ENCODE peak calls at places on chromosome 2, in five cellular contexts. A, U, Q, I and J are unnamed samples.

GRCh38 chr2:169105433-169105832 is 36.1 kb downstream of the DHRS9 start:
- DNase-seq in I (no peak), U (no peak), A (no peak), Q (no peak), J (no peak)

GRCh38 chr2:65137197-65137780 is 7.4 kb upstream of the RAB1A start:
- DNase-seq in U (no peak), Q (no peak), A (no peak), I (no peak), J (no peak)

GRCh38 chr2:222523783-222524544 is 99.6 kb downstream of the SGPP2 start:
- DNase-seq in Q (no peak), U (no peak), A (no peak), I (no peak), J (no peak)

GRCh38 chr2:61434314-61434713 is 36.6 kb downstream of the USP34 start:
- DNase-seq in Q (no peak), U (no peak), I (no peak), A (no peak), J (no peak)

GRCh38 chr2:187224989-187225388 is 223.1 kb downstream of the CALCRL start:
- DNase-seq in A (no peak), U (no peak), Q (no peak), I (no peak), J (no peak)

GRCh38 chr2:66431840-66432511 is 2.9 kb upstream of the MEIS1 start:
- DNase-seq in A (no peak), U (no peak), Q (peak; percentile 46), I (no peak), J (no peak)

GRCh38 chr2:2749206-2749598 is 418.1 kb upstream of the MYT1L start:
- DNase-seq in Q (no peak), A (no peak), I (no peak), U (no peak), J (no peak)

GRCh38 chr2:95001117-95001551 is 24.4 kb upstream of the MAL start:
- DNase-seq in U (no peak), Q (no peak), A (no peak), I (no peak), J (no peak)

GRCh38 chr2:98518106-98518505 is 73.4 kb downstream of the INPP4A start:
- DNase-seq in A (peak; percentile 65), Q (no peak), U (no peak), I (no peak), J (no peak)

GRCh38 chr2:18251486-18251885 is 309.0 kb downstream of the RDH14 start:
- DNase-seq in U (no peak), A (no peak), Q (no peak), I (no peak), J (no peak)

GRCh38 chr2:148789059-148789458 is 86.0 kb upstream of the KIF5C start:
- DNase-seq in A (no peak), U (no peak), I (no peak), Q (no peak), J (no peak)

GRCh38 chr2:121365061-121365460 is 80.1 kb upstream of the TFCP2L1 start:
- DNase-seq in Q (no peak), I (no peak), A (no peak), U (no peak), J (no peak)

GRCh38 chr2:73250872-73251846 is 17.1 kb downstream of the CCT7 start:
- DNase-seq in A (no peak), Q (no peak), I (no peak), U (no peak), J (no peak)

GRCh38 chr2:238296638-238297457 is 8.4 kb upstream of the PER2 start:
- DNase-seq in A (no peak), U (no peak), Q (no peak), I (no peak), J (no peak)

GRCh38 chr2:144215701-144216675 is 303.9 kb downstream of the ZEB2 start:
- DNase-seq in U (no peak), I (no peak), Q (no peak), A (peak; percentile 15), J (no peak)

GRCh38 chr2:210539578-210540416 is 16.6 kb upstream of the CPS1 start:
- DNase-seq in U (no peak), A (no peak), I (no peak), Q (no peak), J (no peak)

GRCh38 chr2:10762651-10763460 is 41.4 kb downstream of the ATP6V1C2 start:
- DNase-seq in U (peak; percentile 7), A (no peak), I (no peak), Q (no peak), J (no peak)

GRCh38 chr2:9764153-9764778 is 79.0 kb upstream of the TAF1B start:
- DNase-seq in Q (no peak), U (no peak), A (no peak), I (no peak), J (no peak)

GRCh38 chr2:108908717-108909077 is 80.3 kb downstream of the EDAR start:
- DNase-seq in Q (no peak), A (no peak), U (no peak), I (no peak), J (no peak)

GRCh38 chr2:174066871-174067270 is 101.7 kb upstream of the SP3 start:
- DNase-seq in Q (no peak), A (no peak), U (no peak), I (no peak), J (no peak)

GRCh38 chr2:210620456-210620855 is 64.1 kb downstream of the CPS1 start:
- DNase-seq in I (peak; percentile 21), A (no peak), U (no peak), Q (no peak), J (no peak)

GRCh38 chr2:65331361-65331760 is 101.0 kb downstream of the SPRED2 start:
- DNase-seq in U (peak; percentile 19), A (no peak), I (peak; percentile 53), Q (no peak), J (peak; percentile 44)

GRCh38 chr2:238407566-238407965 is 19.2 kb upstream of the ASB1 start:
- DNase-seq in U (no peak), I (no peak), Q (no peak), A (no peak), J (no peak)

GRCh38 chr2:43841949-43842865 is 3.4 kb downstream of the ABCG8 start:
- DNase-seq in I (no peak), A (no peak), Q (no peak), U (no peak), J (no peak)

GRCh38 chr2:234980476-234981187 is 28.8 kb downstream of the SH3BP4 start:
- DNase-seq in Q (no peak), U (no peak), I (peak; percentile 78), A (peak; percentile 98), J (peak; percentile 71)
- H3K4me3 ChIP-seq in Q (peak overlapping the region; percentile 49), U (no peak overlapping the region), I (no peak overlapping the region), A (no peak overlapping the region), J (peak overlapping the region; percentile 33)

GRCh38 chr2:185507703-185508102 is 230.9 kb upstream of the FSIP2 start:
- DNase-seq in A (no peak), U (no peak), Q (peak; percentile 5), I (no peak), J (no peak)
- H3K9me3 ChIP-seq in A (peaks cover 3% of the 10 kb centered on the region), U (peaks cover 5% of the 10 kb centered on the region), Q (peaks cover 64% of the 10 kb centered on the region), I (no peaks in the 10 kb centered on the region), J (peaks cover 3% of the 10 kb centered on the region)

GRCh38 chr2:96927420-96928171 is 57.7 kb upstream of the SEMA4C start:
- DNase-seq in A (no peak), I (peak; percentile 24), Q (peak; percentile 62), U (no peak), J (peak; percentile 5)

GRCh38 chr2:96931461-96931860 is 54.9 kb downstream of the FAM178B start:
- DNase-seq in Q (no peak), U (no peak), A (no peak), I (no peak), J (no peak)

GRCh38 chr2:96930351-96931015 is 55.9 kb downstream of the FAM178B start:
- DNase-seq in U (no peak), I (no peak), Q (no peak), A (no peak), J (no peak)

GRCh38 chr2:96928277-96928781 is 58.1 kb downstream of the FAM178B start:
- DNase-seq in A (no peak), Q (peak; percentile 24), I (no peak), U (no peak), J (peak; percentile 5)

GRCh38 chr2:96929245-96929925 is 57.0 kb downstream of the FAM178B start:
- DNase-seq in I (no peak), A (no peak), U (no peak), Q (no peak), J (no peak)
- H3K9ac ChIP-seq in I (no peak overlapping the region), A (no peak overlapping the region), U (no peak overlapping the region), Q (no peak overlapping the region), J (no peak overlapping the region)

DNA sequence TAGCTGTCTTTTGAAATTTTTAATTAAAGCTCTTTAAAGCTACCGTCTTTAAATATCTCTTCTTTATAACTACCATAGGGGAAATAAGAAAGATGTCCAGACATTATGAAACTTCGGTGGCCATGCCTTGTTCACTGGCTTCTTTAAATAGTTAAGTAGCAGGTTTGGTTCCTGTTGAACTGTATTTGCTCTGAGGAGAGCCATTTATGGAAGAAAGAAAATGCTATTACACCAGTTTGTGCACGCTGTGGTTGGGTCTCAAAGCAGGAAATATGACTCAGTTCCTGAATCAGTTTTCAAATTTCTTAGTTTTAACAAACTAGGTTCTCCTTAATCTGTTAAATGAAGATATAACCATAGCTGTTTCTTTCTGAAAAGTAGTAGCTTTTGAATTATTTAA is 12.2 kb downstream of the ARPC2 start:
- DNase-seq in I (peak; percentile 92), A (peak; percentile 88), U (peak; percentile 87), Q (peak; percentile 73), J (peak; percentile 89)
- H3K4me3 ChIP-seq in I (no peak overlapping the region), A (no peak overlapping the region), U (no peak overlapping the region), Q (no peak overlapping the region), J (no peak overlapping the region)

GRCh38 chr2:240663791-240664190 is 18.9 kb downstream of the AQP12B start:
- DNase-seq in Q (no peak), U (no peak), I (no peak), A (no peak), J (no peak)

GRCh38 chr2:240664622-240665021 is 18.1 kb downstream of the AQP12B start:
- DNase-seq in A (no peak), U (no peak), I (no peak), Q (no peak), J (no peak)

GRCh38 chr2:240662681-240663080 is 20.0 kb downstream of the AQP12B start:
- DNase-seq in Q (no peak), U (no peak), I (no peak), A (no peak), J (no peak)
- H3K9me3 ChIP-seq in Q (peaks cover 25% of the 10 kb centered on the region), U (peaks cover 3% of the 10 kb centered on the region), I (no peaks in the 10 kb centered on the region), A (no peaks in the 10 kb centered on the region), J (peaks cover 2% of the 10 kb centered on the region)